ENCODE peak calls at places on chromosomes 13 and 19, in nine cellular contexts. J, F, D, W, C, L, I, E and U are unnamed samples.

GRCh38 chr19:5080030-5080644 is 111.2 kb downstream of the KDM4B start:
- DNase-seq in J (no peak), F (no peak), D (no peak), W (no peak), C (no peak), L (peak), I (no peak), E (no peak), U (no peak)

GRCh38 chr13:74077847-74078246 is 56.4 kb downstream of the KLF12 start:
- DNase-seq in J (no peak), F (peak), D (no peak), W (no peak), C (no peak), L (no peak), I (no peak), E (no peak), U (peak)

GRCh38 chr13:75395056-75395455 is 86.9 kb downstream of the TBC1D4 start:
- DNase-seq in J (no peak), F (no peak), D (no peak), W (no peak), C (no peak), L (no peak), I (no peak), E (no peak), U (no peak)

GRCh38 chr19:33266971-33267484 is 35.3 kb downstream of the CEBPA start:
- DNase-seq in J (no peak), F (no peak), D (no peak), W (no peak), C (no peak), L (no peak), I (no peak), E (peak), U (no peak)

GRCh38 chr13:101919541-101920306 is 467.2 kb downstream of the ITGBL1 start:
- DNase-seq in J (peak), F (peak), D (no peak), W (peak), C (no peak), L (no peak), I (no peak), E (no peak), U (peak)

GRCh38 chr13:77430377-77430951 is 103.6 kb upstream of the MYCBP2 start:
- DNase-seq in J (no peak), F (no peak), D (no peak), W (no peak), C (no peak), L (no peak), I (no peak), E (no peak), U (no peak)

GRCh38 chr19:3314962-3315675 is 51.3 kb upstream of the NFIC start:
- DNase-seq in J (no peak), F (no peak), D (no peak), W (no peak), C (no peak), L (no peak), I (no peak), E (no peak), U (no peak)

GRCh38 chr19:15124572-15125231 is 17.5 kb downstream of the SYDE1 start:
- DNase-seq in J (peak), F (no peak), D (no peak), W (no peak), C (no peak), L (peak), I (no peak), E (no peak), U (peak)

GRCh38 chr19:49502866-49503581 is 6.8 kb downstream of the RPS11 start:
- DNase-seq in J (peak), F (peak), D (no peak), W (peak), C (no peak), L (no peak), I (peak), E (no peak), U (peak)

GRCh38 chr19:13298565-13299481 is 148.6 kb downstream of the IER2 start:
- DNase-seq in J (no peak), F (no peak), D (no peak), W (no peak), C (no peak), L (no peak), I (no peak), E (no peak), U (no peak)

GRCh38 chr13:51341804-51342203 is 2.3 kb downstream of the SERPINE3 start:
- DNase-seq in J (no peak), F (no peak), D (no peak), W (no peak), C (no peak), L (no peak), I (no peak), E (no peak), U (no peak)

GRCh38 chr13:22173605-22174004 is 502.7 kb downstream of the FGF9 start:
- DNase-seq in J (peak), F (no peak), D (no peak), W (peak), C (no peak), L (no peak), I (no peak), E (no peak), U (no peak)

DNA sequence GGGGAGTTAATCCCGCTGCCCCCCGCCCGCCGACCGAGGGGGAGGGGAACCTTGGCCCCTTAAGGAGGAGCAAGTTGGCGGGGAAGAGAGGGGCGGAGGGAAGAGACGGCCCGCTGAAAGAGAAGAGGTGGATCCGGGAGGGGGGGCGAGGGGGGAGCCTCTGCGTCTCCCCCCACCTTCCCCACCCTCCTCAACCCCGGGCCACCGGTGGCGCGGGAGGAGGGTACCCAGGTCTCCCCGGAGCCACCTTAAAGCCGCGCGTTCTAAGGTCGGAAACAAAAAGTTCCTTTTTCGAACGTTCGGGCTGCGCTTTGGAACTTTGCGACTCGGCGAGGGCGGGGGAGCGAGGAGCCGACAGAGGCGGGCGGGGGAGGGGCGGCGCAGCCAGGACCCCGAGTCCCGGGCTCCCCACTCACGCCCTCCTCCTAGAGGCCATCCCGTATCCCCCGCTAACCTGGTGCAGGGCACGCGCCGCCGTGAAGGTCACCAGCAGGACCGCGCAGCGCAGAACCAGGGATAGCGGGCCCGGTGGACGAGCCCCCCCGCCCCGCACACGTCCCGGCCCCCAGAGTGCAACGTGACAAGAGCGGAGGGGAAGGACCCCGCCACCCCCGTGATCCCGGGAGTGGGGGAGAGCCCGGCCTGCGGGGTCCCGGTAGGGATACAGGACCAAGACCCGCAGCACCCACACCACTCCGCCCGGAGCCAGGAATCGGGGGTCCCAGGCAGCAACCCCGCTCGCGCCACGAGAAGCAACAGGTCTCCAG is 662 bp downstream of the ERF start:
- DNase-seq in J (peak), F (peak), D (no peak), W (peak), C (peak), L (peak), I (peak), E (peak), U (peak)
- TF ChIP-seq CTCF in J (no peak), F (no peak), D (no peak), W (no peak), C (no peak), L (no peak), I (no peak), E (no peak), U (no peak)

DNA sequence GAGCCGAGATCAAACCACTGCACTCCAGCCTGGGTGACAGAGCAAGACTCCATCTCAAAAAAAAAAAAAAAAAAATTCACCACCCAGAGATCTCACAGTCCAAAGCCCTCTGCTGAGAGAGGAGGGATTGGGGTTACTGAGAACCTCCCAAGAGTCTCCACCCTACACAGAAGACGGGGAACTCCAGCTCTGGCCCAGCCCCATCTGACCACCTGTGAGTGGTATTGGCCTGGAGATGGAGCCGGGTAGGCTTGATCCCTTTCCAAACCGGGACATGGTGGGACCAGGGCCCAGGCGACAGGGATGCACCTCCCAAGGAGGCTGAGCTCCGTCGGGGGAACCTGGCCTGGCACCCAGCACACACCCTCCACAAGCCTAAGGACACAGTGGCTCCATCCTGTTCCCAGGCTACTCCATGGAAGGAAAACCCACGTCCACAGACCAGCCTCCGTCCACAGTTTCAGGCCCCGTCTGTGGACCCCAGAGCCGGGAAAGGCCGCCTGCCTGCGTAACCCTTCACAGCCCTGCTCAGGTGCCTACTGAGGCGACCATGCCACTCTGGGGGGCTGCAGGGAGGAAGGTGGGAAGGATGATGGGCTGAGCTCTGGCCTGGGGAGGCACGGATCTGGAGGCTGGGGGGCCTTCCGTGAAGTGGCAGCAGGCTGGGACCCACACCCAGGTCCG is 1.8 kb downstream of the TMEM259 start:
- DNase-seq in J (no peak), F (no peak), D (no peak), W (no peak), C (no peak), L (peak), I (no peak), E (peak), U (no peak)
- H3K4me3 ChIP-seq in J (peak), F (peak), D (peak), W (peak), C (peak), L (peak), I (peak), E (peak), U (peak)

GRCh38 chr13:53068841-53069520 is 40.4 kb downstream of the OLFM4 start:
- DNase-seq in J (no peak), F (no peak), D (no peak), W (no peak), C (no peak), L (no peak), I (no peak), E (no peak), U (no peak)
- TF ChIP-seq CTCF in J (no peak), F (no peak), D (no peak), W (no peak), C (no peak), L (no peak), I (no peak), E (no peak), U (no peak)

GRCh38 chr13:46595918-46596315 is 42.9 kb downstream of the LRCH1 start:
- DNase-seq in J (no peak), F (no peak), D (no peak), W (no peak), C (no peak), L (no peak), I (no peak), E (no peak), U (no peak)
- H3K4me3 ChIP-seq in J (no peak), F (no peak), D (no peak), W (no peak), C (no peak), L (no peak), I (no peak), E (no peak), U (no peak)

GRCh38 chr13:26971990-26972888 is 199.4 kb downstream of the USP12 start:
- DNase-seq in J (peak), F (no peak), D (no peak), W (no peak), C (no peak), L (no peak), I (peak), E (peak), U (no peak)
- TF ChIP-seq CTCF in J (peak), F (no peak), D (peak), W (no peak), C (no peak), L (no peak), I (peak), E (peak), U (peak)

DNA sequence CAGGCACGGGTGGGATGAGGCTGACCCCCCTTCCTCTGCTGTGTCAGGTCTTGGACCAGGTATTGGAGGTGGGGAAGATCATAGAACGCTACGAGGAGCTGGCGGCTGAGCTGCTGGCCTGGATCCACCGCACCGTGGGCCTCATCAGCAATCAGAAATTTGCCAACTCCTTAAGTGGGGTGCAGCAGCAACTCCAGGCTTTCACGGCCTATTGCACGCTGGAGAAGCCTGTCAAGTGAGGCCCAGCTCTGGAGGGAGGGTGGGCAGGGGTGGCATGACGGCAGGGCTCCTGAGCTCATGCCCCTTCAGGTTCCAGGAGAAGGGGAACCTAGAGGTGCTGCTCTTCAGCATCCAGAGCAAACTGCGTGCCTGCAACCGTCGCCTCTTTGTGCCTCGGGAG is 35.3 kb downstream of the SPTBN4 start:
- DNase-seq in J (no peak), F (no peak), D (no peak), W (no peak), C (no peak), L (no peak), I (no peak), E (no peak), U (no peak)
- H3K4me3 ChIP-seq in J (no peak), F (no peak), D (no peak), W (no peak), C (no peak), L (no peak), I (no peak), E (no peak), U (no peak)

DNA sequence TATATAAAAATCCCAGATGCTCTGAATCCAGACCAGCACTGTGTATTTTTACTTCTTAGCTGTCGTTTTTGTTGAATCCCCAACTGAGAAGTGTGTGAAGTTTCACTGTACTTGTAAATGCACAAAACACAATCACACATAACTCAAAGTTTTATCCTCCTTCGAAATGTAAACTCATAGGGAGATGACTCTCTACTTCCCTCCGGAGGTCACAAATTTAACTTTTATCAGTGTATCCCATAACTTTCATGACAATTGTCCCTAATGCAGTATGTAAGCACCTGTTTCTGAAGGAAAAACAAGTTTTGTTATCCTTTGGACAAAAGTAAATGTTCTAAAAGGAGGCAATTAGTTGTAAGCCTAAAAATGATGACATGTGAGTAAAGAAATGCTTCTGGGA is 665.0 kb upstream of the SLITRK6 start:
- DNase-seq in J (peak), F (no peak), D (no peak), W (no peak), C (no peak), L (no peak), I (no peak), E (no peak), U (no peak)
- TF ChIP-seq CTCF in J (peak), F (peak), D (peak), W (no peak), C (no peak), L (no peak), I (no peak), E (no peak), U (no peak)

DNA sequence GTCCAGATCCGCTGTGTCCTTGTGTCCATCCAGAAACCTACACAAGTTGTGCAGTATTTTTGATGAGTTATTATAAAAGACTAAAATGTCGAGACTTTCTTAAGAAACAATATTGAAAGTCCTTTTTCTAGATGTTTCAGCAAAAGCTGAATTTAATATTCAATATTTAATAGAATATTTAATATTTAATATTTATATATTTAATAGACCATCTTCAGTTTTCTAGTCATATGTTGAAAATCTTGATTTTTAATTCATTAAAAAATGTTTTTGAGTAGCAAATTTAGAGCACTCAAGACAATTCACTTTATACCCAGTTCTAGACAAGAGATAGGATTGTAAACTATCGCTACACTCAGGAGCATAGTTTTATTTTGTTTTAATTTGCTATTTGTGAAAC is 447.8 kb downstream of the SLITRK5 start:
- DNase-seq in J (no peak), F (no peak), D (no peak), W (no peak), C (no peak), L (no peak), I (no peak), E (no peak), U (no peak)
- H3K4me3 ChIP-seq in J (no peak), F (no peak), D (no peak), W (no peak), C (no peak), L (no peak), I (no peak), E (no peak), U (no peak)